ENCODE peak calls at places on chromosomes 6 and 20, in five cellular contexts. Q is RKO; C is stimulated activated CD8-positive, alpha-beta memory T cell treated with anti-CD3 and anti-CD28 coated beads, Interleukin-2, amount 100 ng/mL, for 1 hour; F is foreskin melanocyte; K is activated B cell treated with CpG ODN at 0.5 μM for 24 hours. J is an unnamed sample.

GRCh38 chr6:129774697-129775447 is 64.9 kb upstream of the ARHGAP18 start:
- DNase-seq in Q (peak; percentile 57), K (no peak), F (peak; percentile 73), C (peak; percentile 10), J (peak; percentile 83)

GRCh38 chr20:25023316-25023715 is 30.8 kb upstream of the APMAP start:
- DNase-seq in C (no peak), F (no peak), Q (no peak), K (no peak), J (no peak)

GRCh38 chr6:56959938-56960337 is 5.0 kb downstream of the BEND6 start:
- DNase-seq in F (no peak), K (no peak), Q (peak; percentile 55), C (no peak), J (no peak)

GRCh38 chr6:79512014-79512413 is 25.2 kb downstream of the LCA5 start:
- DNase-seq in F (no peak), Q (no peak), K (no peak), C (no peak), J (no peak)

GRCh38 chr6:66533921-66534404 is 826.9 kb upstream of the EYS start:
- DNase-seq in K (no peak), F (no peak), Q (no peak), C (no peak), J (peak; percentile 15)

GRCh38 chr20:32611286-32611685 is 26.2 kb upstream of the NOL4L start:
- DNase-seq in Q (no peak), C (no peak), K (no peak), F (no peak), J (no peak)

GRCh38 chr20:48659888-48660287 is 167.9 kb downstream of the PREX1 start:
- DNase-seq in K (no peak), Q (no peak), F (no peak), C (no peak), J (no peak)

GRCh38 chr6:71420693-71421328 is 132.2 kb downstream of the OGFRL1 start:
- DNase-seq in C (no peak), Q (no peak), K (peak; percentile 56), F (peak; percentile 92), J (peak; percentile 93)

GRCh38 chr20:49385471-49385870 is 97.0 kb downstream of the KCNB1 start:
- DNase-seq in K (no peak), F (peak; percentile 19), C (no peak), Q (peak; percentile 68), J (peak; percentile 83)

GRCh38 chr20:32488066-32488838 is 96.9 kb downstream of the NOL4L start:
- DNase-seq in K (no peak), Q (no peak), C (no peak), F (no peak), J (no peak)

GRCh38 chr6:16844183-16844582 is 82.9 kb upstream of the ATXN1 start:
- DNase-seq in C (no peak), F (no peak), K (no peak), Q (no peak), J (no peak)

GRCh38 chr6:138844203-138844602 is 48.3 kb downstream of the ECT2L start:
- DNase-seq in K (no peak), Q (no peak), C (no peak), F (no peak), J (no peak)

GRCh38 chr6:100217225-100217624 is 223.2 kb upstream of the MCHR2 start:
- DNase-seq in C (no peak), F (no peak), K (no peak), Q (no peak), J (no peak)

GRCh38 chr6:1995521-1996110 is 249.8 kb downstream of the GMDS start:
- DNase-seq in C (no peak), Q (no peak), F (no peak), K (no peak), J (peak; percentile 45)

GRCh38 chr6:164230804-164231203 is 816.3 kb downstream of the QKI start:
- DNase-seq in F (no peak), C (no peak), Q (no peak), K (no peak), J (peak; percentile 1)

GRCh38 chr6:17031961-17032360 is 69.9 kb upstream of the STMND1 start:
- DNase-seq in F (peak; percentile 25), C (no peak), K (no peak), Q (no peak), J (no peak)

GRCh38 chr20:46004813-46005505 is 3.7 kb upstream of the MMP9 start:
- DNase-seq in F (no peak), C (no peak), K (no peak), Q (no peak), J (no peak)

GRCh38 chr6:148251286-148251685 is 91.4 kb upstream of the SASH1 start:
- DNase-seq in C (no peak), Q (peak; percentile 41), K (no peak), F (no peak), J (peak; percentile 65)

GRCh38 chr6:32047855-32048766 is 9.9 kb downstream of the CYP21A2 start:
- DNase-seq in C (peak; percentile 52), Q (peak; percentile 58), F (peak; percentile 38), K (peak; percentile 71), J (peak; percentile 67)

GRCh38 chr6:126721581-126722145 is 381.7 kb downstream of the CENPW start:
- DNase-seq in Q (peak; percentile 98), K (no peak), F (no peak), C (no peak), J (no peak)

GRCh38 chr6:1027109-1027794 is 284.6 kb upstream of the FOXQ1 start:
- DNase-seq in Q (peak; percentile 25), F (peak; percentile 66), C (no peak), K (no peak), J (no peak)